ENCODE peak calls at places on chromosomes 13 and 19, in nine cellular contexts. J, Y, P, O, Q, G, H, E and W are unnamed samples.

GRCh38 chr13:42110410-42111155 is 62.1 kb downstream of the DGKH start:
- DNase-seq in J (no peak), Y (no peak), P (peak; percentile 42), O (peak; percentile 20), Q (peak; percentile 30), G (peak; percentile 29), H (peak; percentile 12), E (no peak), W (peak; percentile 84)

GRCh38 chr13:23617551-23618014 is 47.4 kb downstream of the TNFRSF19 start:
- DNase-seq in J (no peak), Y (no peak), P (no peak), O (no peak), Q (no peak), G (no peak), H (no peak), E (no peak), W (no peak)

GRCh38 chr19:48341006-48341405 is 15.7 kb downstream of the EMP3 start:
- DNase-seq in J (no peak), Y (no peak), P (no peak), O (no peak), Q (no peak), G (no peak), H (peak; percentile 53), E (no peak), W (no peak)

GRCh38 chr13:71860547-71861131 is 6.4 kb downstream of the DACH1 start:
- DNase-seq in J (no peak), Y (no peak), P (no peak), O (no peak), Q (no peak), G (no peak), H (no peak), E (no peak), W (peak; percentile 24)

GRCh38 chr19:3129112-3129511 is 6.7 kb upstream of the GNA15 start:
- DNase-seq in J (no peak), Y (no peak), P (no peak), O (no peak), Q (no peak), G (no peak), H (no peak), E (no peak), W (peak; percentile 85)

GRCh38 chr13:51590966-51591627 is 6.8 kb downstream of the WDFY2 start:
- DNase-seq in J (no peak), Y (no peak), P (no peak), O (no peak), Q (no peak), G (no peak), H (no peak), E (no peak), W (peak; percentile 37)

GRCh38 chr19:30312582-30313352 is 59.4 kb upstream of the ZNF536 start:
- DNase-seq in J (no peak), Y (no peak), P (no peak), O (no peak), Q (no peak), G (no peak), H (no peak), E (no peak), W (no peak)

GRCh38 chr13:31595568-31595967 is 143.8 kb upstream of the RXFP2 start:
- DNase-seq in J (no peak), Y (no peak), P (no peak), O (no peak), Q (no peak), G (no peak), H (no peak), E (no peak), W (no peak)

GRCh38 chr13:35848868-35849644 is 282.1 kb downstream of the DCLK1 start:
- DNase-seq in J (no peak), Y (no peak), P (no peak), O (no peak), Q (no peak), G (no peak), H (no peak), E (no peak), W (no peak)

GRCh38 chr19:55226788-55227187 is 1.8 kb downstream of the TMEM86B start:
- DNase-seq in J (no peak), Y (no peak), P (no peak), O (no peak), Q (no peak), G (no peak), H (no peak), E (no peak), W (no peak)

GRCh38 chr19:1933942-1934341 is 7.0 kb upstream of the CSNK1G2 start:
- DNase-seq in J (no peak), Y (no peak), P (no peak), O (no peak), Q (no peak), G (no peak), H (no peak), E (no peak), W (no peak)

GRCh38 chr13:105991622-105992254 is 543.7 kb downstream of the EFNB2 start:
- DNase-seq in J (no peak), Y (no peak), P (no peak), O (no peak), Q (no peak), G (peak; percentile 12), H (no peak), E (peak; percentile 95), W (no peak)

GRCh38 chr13:110307697-110308376 is 753 bp downstream of the COL4A2 start:
- DNase-seq in J (no peak), Y (peak; percentile 61), P (no peak), O (no peak), Q (no peak), G (no peak), H (no peak), E (peak; percentile 17), W (peak; percentile 60)

GRCh38 chr19:47190167-47190727 is 40.8 kb downstream of the BBC3 start:
- DNase-seq in J (peak; percentile 67), Y (no peak), P (no peak), O (no peak), Q (peak; percentile 76), G (peak; percentile 46), H (no peak), E (peak; percentile 48), W (peak; percentile 89)

GRCh38 chr13:111467111-111467890 is 146.9 kb downstream of the TEX29 start:
- DNase-seq in J (no peak), Y (no peak), P (no peak), O (no peak), Q (no peak), G (no peak), H (no peak), E (no peak), W (no peak)

GRCh38 chr13:113367771-113368170 is 3.8 kb upstream of the GRTP1 start:
- DNase-seq in J (no peak), Y (peak; percentile 54), P (no peak), O (no peak), Q (no peak), G (no peak), H (no peak), E (no peak), W (no peak)

GRCh38 chr13:47039106-47039505 is 142.3 kb upstream of the HTR2A start:
- DNase-seq in J (peak; percentile 42), Y (no peak), P (no peak), O (no peak), Q (no peak), G (no peak), H (no peak), E (no peak), W (no peak)

GRCh38 chr13:26473571-26474230 is 83.8 kb upstream of the WASF3 start:
- DNase-seq in J (no peak), Y (peak; percentile 18), P (no peak), O (no peak), Q (no peak), G (no peak), H (no peak), E (no peak), W (no peak)

GRCh38 chr19:39409886-39410619 is 2.4 kb upstream of the PLEKHG2 start:
- DNase-seq in J (no peak), Y (peak; percentile 85), P (no peak), O (no peak), Q (peak; percentile 76), G (peak; percentile 77), H (peak; percentile 16), E (peak; percentile 81), W (peak; percentile 77)

GRCh38 chr13:85798999-85799646 is at the start of gene SLITRK6:
- DNase-seq in J (peak; percentile 49), Y (no peak), P (no peak), O (no peak), Q (peak; percentile 18), G (no peak), H (peak; percentile 19), E (no peak), W (no peak)

GRCh38 chr19:5593963-5594255 is 26.2 kb upstream of the TINCR start:
- DNase-seq in J (no peak), Y (no peak), P (no peak), O (no peak), Q (no peak), G (no peak), H (no peak), E (no peak), W (no peak)

GRCh38 chr19:41297628-41298326 is 12.2 kb upstream of the CCDC97 start:
- DNase-seq in J (no peak), Y (no peak), P (no peak), O (no peak), Q (no peak), G (no peak), H (no peak), E (no peak), W (no peak)

GRCh38 chr13:29969286-29969685 is 118.9 kb upstream of the UBL3 start:
- DNase-seq in J (no peak), Y (no peak), P (no peak), O (no peak), Q (no peak), G (no peak), H (no peak), E (no peak), W (no peak)

GRCh38 chr19:10514211-10515145 is 2.8 kb downstream of the S1PR5 start:
- DNase-seq in J (no peak), Y (no peak), P (no peak), O (peak; percentile 49), Q (no peak), G (no peak), H (no peak), E (no peak), W (peak; percentile 32)

GRCh38 chr19:34808566-34808965 is 35.6 kb upstream of the ZNF599 start:
- DNase-seq in J (peak; percentile 2), Y (no peak), P (no peak), O (no peak), Q (no peak), G (no peak), H (no peak), E (no peak), W (peak; percentile 39)

GRCh38 chr13:93558637-93559036 is 332.0 kb downstream of the GPC6 start:
- DNase-seq in J (no peak), Y (no peak), P (no peak), O (no peak), Q (no peak), G (no peak), H (no peak), E (no peak), W (no peak)

GRCh38 chr13:90386090-90386489 is 961.4 kb upstream of the MIR17HG start:
- DNase-seq in J (no peak), Y (no peak), P (no peak), O (no peak), Q (no peak), G (no peak), H (no peak), E (no peak), W (no peak)